ENCODE peak calls at places on chromosomes 6 and 20, in four cellular contexts. S, X, T and L are unnamed samples.

GRCh38 chr6:5996701-5997419 is 9.9 kb downstream of the NRN1 start:
- DNase-seq in S (peak), X (no peak), T (no peak), L (no peak)

GRCh38 chr6:84227044-84227433 is 404 bp downstream of the CEP162 start:
- DNase-seq in S (no peak), X (no peak), T (no peak), L (peak)

GRCh38 chr20:15596220-15596875 is 976.9 kb downstream of the KIF16B start:
- DNase-seq in S (no peak), X (no peak), T (no peak), L (no peak)

GRCh38 chr6:82251942-82252341 is 4.4 kb upstream of the IBTK start:
- DNase-seq in S (peak), X (peak), T (no peak), L (no peak)

GRCh38 chr6:142816024-142816423 is 129.0 kb downstream of the HIVEP2 start:
- DNase-seq in S (no peak), X (no peak), T (no peak), L (no peak)

GRCh38 chr6:53312355-53312754 is 36.4 kb downstream of the ELOVL5 start:
- DNase-seq in S (no peak), X (no peak), T (no peak), L (no peak)

GRCh38 chr6:17429381-17430061 is 36.1 kb downstream of the CAP2 start:
- DNase-seq in S (no peak), X (no peak), T (no peak), L (no peak)

GRCh38 chr6:6001443-6001842 is 5.3 kb downstream of the NRN1 start:
- DNase-seq in S (no peak), X (no peak), T (no peak), L (no peak)

GRCh38 chr20:48668451-48668946 is 159.3 kb downstream of the PREX1 start:
- DNase-seq in S (no peak), X (no peak), T (peak), L (peak)

GRCh38 chr20:5189917-5190316 is 63.1 kb downstream of the CDS2 start:
- DNase-seq in S (no peak), X (no peak), T (no peak), L (no peak)

GRCh38 chr6:126143650-126144260 is 157.4 kb downstream of the TRMT11 start:
- DNase-seq in S (peak), X (no peak), T (no peak), L (no peak)

GRCh38 chr6:10414766-10415592 is at the start of gene TFAP2A:
- DNase-seq in S (peak), X (peak), T (no peak), L (no peak)

GRCh38 chr6:150685860-150686259 is 86.2 kb downstream of the PLEKHG1 start:
- DNase-seq in S (peak), X (peak), T (no peak), L (peak)

GRCh38 chr20:47097691-47098622 is 203.3 kb downstream of the EYA2 start:
- DNase-seq in S (no peak), X (no peak), T (no peak), L (no peak)